ENCODE peak calls at places on chromosomes 12 and 14, in six cellular contexts. N is K562, V is keratinocyte, A is GM12878, W is endodermal cell, E is neuronal stem cell. C is an unnamed sample.

GRCh38 chr14:34628681-34629135 is 1.2 kb downstream of the SNX6 start:
- DNase-seq in N (peak), V (no peak), A (no peak), W (peak), E (no peak), C (no peak)

GRCh38 chr12:98110516-98110915 is 404.9 kb upstream of the TMPO start:
- DNase-seq in N (no peak), V (no peak), A (no peak), W (no peak), E (no peak), C (no peak)

GRCh38 chr12:105041186-105041585 is 43.1 kb downstream of the ALDH1L2 start:
- DNase-seq in N (no peak), V (no peak), A (no peak), W (no peak), E (no peak), C (no peak)

GRCh38 chr14:105419305-105420091 is at the start of gene MTA1:
- DNase-seq in N (peak), V (no peak), A (no peak), W (no peak), E (peak), C (no peak)

GRCh38 chr14:68210729-68211299 is 391.2 kb downstream of the RAD51B start:
- DNase-seq in N (peak), V (peak), A (peak), W (no peak), E (no peak), C (no peak)

GRCh38 chr12:45730842-45731336 is 1.4 kb downstream of the ARID2 start:
- DNase-seq in N (no peak), V (no peak), A (no peak), W (no peak), E (no peak), C (no peak)

GRCh38 chr12:15978431-15978950 is 67.4 kb downstream of the DERA start:
- DNase-seq in N (no peak), V (peak), A (no peak), W (no peak), E (no peak), C (no peak)

GRCh38 chr12:26275313-26276257 is 80.2 kb downstream of the SSPN start:
- DNase-seq in N (no peak), V (no peak), A (no peak), W (no peak), E (no peak), C (no peak)

GRCh38 chr14:90739318-90740077 is 76.7 kb downstream of the TTC7B start:
- DNase-seq in N (no peak), V (no peak), A (no peak), W (peak), E (no peak), C (no peak)

GRCh38 chr14:73269729-73270651 is 32.7 kb downstream of the PAPLN start:
- DNase-seq in N (no peak), V (no peak), A (no peak), W (peak), E (no peak), C (no peak)

GRCh38 chr12:54039417-54040147 is 6.7 kb downstream of the HOXC5 start:
- DNase-seq in N (no peak), V (no peak), A (no peak), W (no peak), E (no peak), C (no peak)

GRCh38 chr12:57754411-57755193 is at the start of gene MARCHF9:
- DNase-seq in N (peak), V (no peak), A (no peak), W (peak), E (no peak), C (no peak)

GRCh38 chr12:59056931-59057330 is 136.6 kb upstream of the LRIG3 start:
- DNase-seq in N (no peak), V (no peak), A (no peak), W (no peak), E (no peak), C (no peak)

DNA sequence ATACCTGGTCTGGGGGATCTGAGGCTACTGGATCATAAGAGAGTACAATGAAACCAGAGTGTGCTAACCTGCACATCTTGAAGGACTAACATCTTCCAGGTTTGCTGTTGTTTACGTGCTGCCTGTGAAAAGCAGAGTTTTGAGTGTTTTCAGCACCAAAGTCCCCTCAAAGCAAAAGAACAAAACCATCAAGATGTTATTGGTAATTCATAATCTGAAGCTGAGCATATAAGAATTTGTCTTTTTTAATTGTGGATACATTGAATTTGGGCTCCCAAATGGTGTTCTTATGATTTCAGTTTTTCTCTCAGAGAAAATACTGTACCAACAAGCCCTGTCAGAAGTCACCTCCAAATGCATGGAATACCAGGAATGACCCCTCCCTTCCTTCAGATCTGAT is 110.2 kb downstream of the BTG1 start:
- DNase-seq in N (no peak), V (no peak), A (no peak), W (no peak), E (no peak), C (no peak)
- H3K9ac ChIP-seq in N (no peak), V (peak), A (peak), W (no peak), E (no peak), C (no peak)

GRCh38 chr14:20597108-20597507 is 5.9 kb upstream of the RNASE12 start:
- DNase-seq in N (no peak), V (no peak), A (no peak), W (peak), E (no peak), C (no peak)

GRCh38 chr14:20587489-20588154 is at the start of gene RNASE11:
- DNase-seq in N (no peak), V (no peak), A (no peak), W (no peak), E (no peak), C (no peak)

DNA sequence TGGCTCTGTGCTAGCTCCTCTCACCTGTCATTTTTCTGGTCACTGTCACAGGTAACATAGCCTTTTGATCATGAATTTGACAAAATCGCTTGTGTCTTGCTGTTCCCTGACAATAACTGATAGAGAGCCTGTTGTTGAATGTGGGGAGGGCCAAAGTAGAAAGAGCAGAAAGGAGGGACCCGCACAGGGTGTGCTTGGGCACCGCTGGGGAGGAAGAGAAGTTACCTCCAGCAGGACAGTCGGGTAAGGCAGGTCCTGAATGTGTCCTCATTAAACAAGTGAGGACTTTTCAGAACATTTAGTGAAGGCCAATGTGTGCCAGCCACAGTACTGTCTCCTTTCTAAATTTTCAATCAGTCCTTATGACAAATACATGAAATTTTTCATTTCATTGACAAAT is at the start of gene RNASE12:
- DNase-seq in N (no peak), V (no peak), A (no peak), W (peak), E (no peak), C (no peak)
- H3K9ac ChIP-seq in N (peak), V (no peak), A (no peak), W (no peak), E (no peak), C (no peak)

GRCh38 chr12:20493924-20494323 is 125.6 kb downstream of the PDE3A start:
- DNase-seq in N (no peak), V (no peak), A (no peak), W (no peak), E (no peak), C (no peak)
- H3K9ac ChIP-seq in N (no peak), V (no peak), A (no peak), W (no peak), E (no peak), C (no peak)

GRCh38 chr12:120132863-120133385 is 16.4 kb upstream of the RAB35 start:
- DNase-seq in N (no peak), V (no peak), A (peak), W (no peak), E (no peak), C (no peak)
- H3K9ac ChIP-seq in N (no peak), V (no peak), A (peak), W (no peak), E (no peak), C (no peak)

GRCh38 chr12:56635539-56636117 is 5.5 kb upstream of the BAZ2A start:
- DNase-seq in N (peak), V (no peak), A (no peak), W (no peak), E (no peak), C (no peak)

GRCh38 chr12:56636675-56637540 is 6.8 kb upstream of the BAZ2A start:
- DNase-seq in N (peak), V (peak), A (peak), W (peak), E (peak), C (peak)

GRCh38 chr12:56634837-56635538 is 4.9 kb upstream of the BAZ2A start:
- DNase-seq in N (peak), V (no peak), A (no peak), W (peak), E (no peak), C (peak)

GRCh38 chr12:56637621-56638020 is 7.5 kb upstream of the BAZ2A start:
- DNase-seq in N (no peak), V (no peak), A (no peak), W (no peak), E (no peak), C (no peak)

GRCh38 chr12:56636118-56636674 is 6.1 kb upstream of the BAZ2A start:
- DNase-seq in N (peak), V (no peak), A (peak), W (peak), E (no peak), C (no peak)
- H3K9ac ChIP-seq in N (peak), V (peak), A (peak), W (peak), E (peak), C (peak)

DNA sequence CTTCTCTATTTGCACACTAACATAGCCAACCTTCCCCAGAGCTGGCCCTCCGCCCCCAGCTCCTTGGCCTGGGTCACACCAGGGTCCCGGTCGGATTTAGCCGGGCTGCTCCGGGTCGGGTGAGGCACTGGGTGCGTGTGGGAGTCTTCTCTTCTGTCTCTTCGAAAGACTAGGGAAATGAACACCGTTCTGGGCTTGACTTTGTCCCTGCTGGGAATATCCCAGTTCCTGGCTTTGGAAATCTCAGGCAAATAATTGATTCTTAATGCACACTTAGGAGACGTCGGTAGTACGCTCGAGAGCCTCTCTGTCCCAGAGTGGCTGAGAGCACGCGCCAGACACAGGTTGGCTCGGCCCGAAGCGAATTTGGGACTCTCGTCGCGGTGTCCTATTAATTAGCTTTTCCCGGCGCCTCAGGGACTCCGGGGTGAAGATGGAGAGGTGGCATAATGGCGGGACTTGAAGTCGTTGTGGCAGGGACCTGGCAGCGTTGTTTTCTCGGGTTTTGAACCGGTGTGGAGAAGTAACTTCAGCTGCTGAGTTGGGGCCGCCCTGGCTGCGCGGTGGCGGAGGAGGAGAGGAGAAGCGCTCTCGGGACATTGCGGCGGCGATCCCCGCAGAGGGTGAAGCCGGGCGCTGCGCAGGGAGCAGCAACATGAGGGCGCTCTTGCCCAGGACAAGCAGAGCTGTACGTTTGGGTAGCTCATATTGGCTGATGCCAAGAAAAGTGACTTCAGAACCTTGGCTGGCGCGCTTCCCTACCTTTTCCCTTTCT is 7.5 kb downstream of the FOXG1 start:
- DNase-seq in N (peak), V (no peak), A (no peak), W (peak), E (no peak), C (no peak)
- H3K9ac ChIP-seq in N (no peak), V (no peak), A (no peak), W (no peak), E (peak), C (peak)

GRCh38 chr14:77088645-77089044 is 9.4 kb upstream of the CIPC start:
- DNase-seq in N (no peak), V (no peak), A (no peak), W (peak), E (no peak), C (no peak)

GRCh38 chr14:77086951-77087350 is 11.1 kb upstream of the CIPC start:
- DNase-seq in N (no peak), V (no peak), A (no peak), W (no peak), E (no peak), C (no peak)

GRCh38 chr14:77087631-77088030 is 10.4 kb upstream of the CIPC start:
- DNase-seq in N (no peak), V (no peak), A (no peak), W (no peak), E (no peak), C (no peak)

GRCh38 chr14:77086017-77086727 is 11.9 kb upstream of the CIPC start:
- DNase-seq in N (no peak), V (no peak), A (no peak), W (peak), E (peak), C (no peak)

GRCh38 chr14:77088219-77088618 is 9.8 kb upstream of the CIPC start:
- DNase-seq in N (no peak), V (no peak), A (no peak), W (peak), E (no peak), C (no peak)
- H3K9ac ChIP-seq in N (no peak), V (peak), A (no peak), W (no peak), E (no peak), C (no peak)

GRCh38 chr12:113044516-113044915 is 12.0 kb upstream of the DTX1 start:
- DNase-seq in N (no peak), V (no peak), A (no peak), W (no peak), E (no peak), C (no peak)
- H3K9ac ChIP-seq in N (no peak), V (no peak), A (no peak), W (no peak), E (no peak), C (no peak)

GRCh38 chr12:41683023-41683422 is 461.7 kb downstream of the GXYLT1 start:
- DNase-seq in N (no peak), V (no peak), A (no peak), W (no peak), E (no peak), C (no peak)

GRCh38 chr12:41683513-41683912 is 461.2 kb downstream of the GXYLT1 start:
- DNase-seq in N (no peak), V (no peak), A (no peak), W (no peak), E (no peak), C (no peak)

GRCh38 chr12:41680155-41680554 is 464.5 kb downstream of the GXYLT1 start:
- DNase-seq in N (no peak), V (no peak), A (no peak), W (no peak), E (no peak), C (no peak)

GRCh38 chr12:41684997-41685396 is 459.7 kb downstream of the GXYLT1 start:
- DNase-seq in N (no peak), V (no peak), A (no peak), W (no peak), E (no peak), C (no peak)

DNA sequence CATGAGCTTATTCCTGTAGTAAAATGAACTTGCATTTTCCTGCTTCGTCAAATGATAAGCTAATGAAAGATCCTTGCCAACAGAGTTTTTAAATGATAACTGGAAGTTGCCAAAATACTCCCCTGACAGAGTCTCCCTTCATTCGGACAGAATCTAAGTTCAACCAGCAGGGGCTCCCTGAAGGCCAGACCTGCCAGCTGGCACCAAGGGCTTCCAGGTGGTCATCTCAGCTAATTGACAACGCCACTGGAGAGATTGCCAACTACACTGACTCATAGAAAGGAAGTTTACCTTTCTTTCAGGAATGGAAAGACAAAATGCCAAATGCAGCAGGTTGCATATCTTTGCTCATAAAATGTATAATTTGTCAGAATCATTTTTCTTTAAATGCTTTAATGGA is 462.8 kb downstream of the GXYLT1 start:
- DNase-seq in N (no peak), V (no peak), A (no peak), W (peak), E (no peak), C (no peak)
- H3K9ac ChIP-seq in N (no peak), V (no peak), A (no peak), W (no peak), E (no peak), C (no peak)

GRCh38 chr12:116910280-116910644 is 488 bp upstream of the FBXW8 start:
- DNase-seq in N (no peak), V (no peak), A (no peak), W (no peak), E (no peak), C (no peak)
- H3K9ac ChIP-seq in N (peak), V (peak), A (peak), W (peak), E (no peak), C (peak)

C was measured in NT2/D1.